ENCODE peak calls at places on chromosomes 6 and 20, in eight cellular contexts. H, Z, D, V, I, M, F and E are unnamed samples.

GRCh38 chr20:25057234-25058050 is 497 bp downstream of the ACSS1 start:
- DNase-seq in I (no peak), Z (peak), V (no peak), H (peak), D (peak), F (no peak), M (peak), E (no peak)

GRCh38 chr20:63525968-63526367 is 5.4 kb downstream of the PPDPF start:
- DNase-seq in M (no peak), Z (no peak), I (no peak), V (no peak), D (no peak), H (no peak), F (no peak), E (no peak)

GRCh38 chr6:150719099-150719767 is 119.5 kb downstream of the PLEKHG1 start:
- DNase-seq in M (no peak), D (peak), I (no peak), H (no peak), V (no peak), F (no peak), Z (no peak), E (no peak)

GRCh38 chr6:130432838-130433237 is 67.0 kb downstream of the TMEM200A start:
- DNase-seq in Z (no peak), M (no peak), V (no peak), I (no peak), H (no peak), F (no peak), D (no peak), E (no peak)

GRCh38 chr20:53692465-53693067 is 98.9 kb upstream of the ZNF217 start:
- DNase-seq in I (no peak), D (peak), Z (no peak), M (no peak), V (no peak), H (no peak), F (no peak), E (no peak)

GRCh38 chr20:43863821-43864544 is 50.7 kb upstream of the TOX2 start:
- DNase-seq in Z (no peak), M (no peak), D (no peak), I (no peak), H (no peak), F (no peak), V (no peak), E (no peak)

GRCh38 chr6:28522594-28523557 is 2.8 kb upstream of the GPX5 start:
- DNase-seq in M (peak), D (no peak), V (no peak), F (no peak), I (no peak), H (no peak), Z (no peak), E (no peak)

GRCh38 chr6:22411408-22412105 is 114.7 kb upstream of the PRL start:
- DNase-seq in F (no peak), I (no peak), V (no peak), D (peak), Z (no peak), M (no peak), H (peak), E (no peak)

GRCh38 chr6:41371992-41372525 is 36.7 kb downstream of the NCR2 start:
- DNase-seq in I (no peak), M (no peak), F (no peak), D (no peak), Z (no peak), H (peak), V (no peak), E (no peak)

GRCh38 chr20:50092436-50092835 is 20.5 kb downstream of the UBE2V1 start:
- DNase-seq in V (no peak), Z (no peak), I (no peak), M (no peak), D (no peak), H (no peak), F (no peak), E (no peak)

GRCh38 chr6:105642708-105643107 is 239.8 kb upstream of the PREP start:
- DNase-seq in H (no peak), D (peak), V (no peak), F (no peak), I (no peak), M (no peak), Z (no peak), E (no peak)

GRCh38 chr6:149750136-149750609 is 632 bp downstream of the PCMT1 start:
- DNase-seq in F (peak), D (peak), M (peak), H (peak), I (peak), V (no peak), Z (peak), E (peak)

GRCh38 chr6:135686784-135687301 is 164.7 kb upstream of the PDE7B start:
- DNase-seq in H (no peak), Z (no peak), M (no peak), D (peak), F (no peak), I (no peak), V (no peak), E (no peak)

GRCh38 chr6:42460892-42461291 is 9.2 kb upstream of the TRERF1 start:
- DNase-seq in I (no peak), Z (no peak), D (peak), V (no peak), M (no peak), F (no peak), H (no peak), E (no peak)

GRCh38 chr20:59988141-59988540 is 29.9 kb downstream of the CDH26 start:
- DNase-seq in M (no peak), F (no peak), Z (peak), V (no peak), H (no peak), I (no peak), D (peak), E (peak)

GRCh38 chr20:19692685-19693119 is 65.4 kb upstream of the RIN2 start:
- DNase-seq in H (peak), M (peak), V (no peak), I (peak), D (peak), Z (peak), F (peak), E (peak)

GRCh38 chr6:169101981-169102380 is 151.7 kb downstream of the THBS2 start:
- DNase-seq in V (no peak), Z (no peak), F (no peak), D (peak), I (no peak), H (no peak), M (no peak), E (no peak)

GRCh38 chr6:47093169-47093568 is 51.0 kb upstream of the ADGRF1 start:
- DNase-seq in I (no peak), Z (no peak), H (no peak), M (no peak), D (no peak), V (no peak), F (no peak), E (no peak)

GRCh38 chr20:34090645-34091044 is 21.4 kb downstream of the EIF2S2 start:
- DNase-seq in F (no peak), M (no peak), I (no peak), H (no peak), Z (no peak), V (no peak), D (no peak), E (no peak)

GRCh38 chr6:16104624-16105023 is 24.3 kb upstream of the MYLIP start:
- DNase-seq in H (no peak), D (no peak), F (no peak), I (no peak), M (no peak), V (no peak), Z (no peak), E (no peak)

GRCh38 chr6:151179321-151179720 is 60.4 kb upstream of the AKAP12 start:
- DNase-seq in Z (no peak), V (no peak), F (no peak), I (no peak), M (no peak), D (peak), H (no peak), E (no peak)

GRCh38 chr6:72864799-72865198 is 242.9 kb downstream of the KCNQ5 start:
- DNase-seq in I (no peak), V (no peak), D (no peak), Z (no peak), H (no peak), F (no peak), M (no peak), E (no peak)

GRCh38 chr20:62448788-62449187 is 21.4 kb upstream of the RBBP8NL start:
- DNase-seq in Z (no peak), F (no peak), I (no peak), V (no peak), H (no peak), M (no peak), D (no peak), E (no peak)

GRCh38 chr6:165697171-165697570 is 34.1 kb upstream of the PDE10A start:
- DNase-seq in D (no peak), H (no peak), M (no peak), Z (no peak), I (no peak), V (no peak), F (no peak), E (no peak)

GRCh38 chr20:50032955-50033666 is 50.3 kb downstream of the SNAI1 start:
- DNase-seq in D (no peak), Z (no peak), I (no peak), M (no peak), F (no peak), H (no peak), V (no peak), E (no peak)

GRCh38 chr20:31700747-31701146 is 21.9 kb downstream of the BCL2L1 start:
- DNase-seq in Z (no peak), I (no peak), M (no peak), V (no peak), D (no peak), F (no peak), H (no peak), E (no peak)

GRCh38 chr6:5029609-5030008 is 25.8 kb upstream of the RPP40 start:
- DNase-seq in F (no peak), I (no peak), Z (no peak), H (no peak), D (no peak), M (no peak), V (no peak), E (no peak)

GRCh38 chr6:84432616-84433015 is 205.2 kb upstream of the CEP162 start:
- DNase-seq in D (no peak), Z (no peak), H (no peak), I (no peak), F (no peak), V (no peak), M (no peak), E (no peak)

GRCh38 chr6:6557871-6558270 is 30.6 kb upstream of the LY86 start:
- DNase-seq in M (no peak), D (no peak), V (no peak), H (no peak), Z (no peak), I (no peak), F (no peak), E (no peak)

GRCh38 chr6:6557504-6557839 is 31.0 kb upstream of the LY86 start:
- DNase-seq in H (no peak), V (no peak), D (no peak), Z (no peak), I (no peak), F (no peak), M (no peak), E (no peak)

GRCh38 chr6:6559994-6560393 is 28.5 kb upstream of the LY86 start:
- DNase-seq in H (no peak), M (no peak), F (no peak), Z (no peak), I (no peak), D (no peak), V (no peak), E (no peak)

GRCh38 chr6:6556738-6557503 is 31.6 kb upstream of the LY86 start:
- DNase-seq in Z (peak), F (peak), H (peak), V (no peak), M (peak), D (peak), I (peak), E (peak)

GRCh38 chr6:6556162-6556737 is 32.3 kb upstream of the LY86 start:
- DNase-seq in I (no peak), D (no peak), H (no peak), F (no peak), V (no peak), M (no peak), Z (no peak), E (no peak)
- TF ChIP-seq RAD21 in I (no peak), D (no peak), H (no peak), F (no peak), V (no peak), M (no peak), Z (no peak), E (no peak)

GRCh38 chr20:35739294-35740163 is 2.5 kb downstream of the RBM39 start:
- DNase-seq in D (peak), V (no peak), I (peak), M (no peak), F (no peak), H (peak), Z (peak), E (no peak)
- TF ChIP-seq CTCF in D (peak), V (peak), I (peak), M (no peak), F (no peak), H (peak), Z (no peak), E (peak)

DNA sequence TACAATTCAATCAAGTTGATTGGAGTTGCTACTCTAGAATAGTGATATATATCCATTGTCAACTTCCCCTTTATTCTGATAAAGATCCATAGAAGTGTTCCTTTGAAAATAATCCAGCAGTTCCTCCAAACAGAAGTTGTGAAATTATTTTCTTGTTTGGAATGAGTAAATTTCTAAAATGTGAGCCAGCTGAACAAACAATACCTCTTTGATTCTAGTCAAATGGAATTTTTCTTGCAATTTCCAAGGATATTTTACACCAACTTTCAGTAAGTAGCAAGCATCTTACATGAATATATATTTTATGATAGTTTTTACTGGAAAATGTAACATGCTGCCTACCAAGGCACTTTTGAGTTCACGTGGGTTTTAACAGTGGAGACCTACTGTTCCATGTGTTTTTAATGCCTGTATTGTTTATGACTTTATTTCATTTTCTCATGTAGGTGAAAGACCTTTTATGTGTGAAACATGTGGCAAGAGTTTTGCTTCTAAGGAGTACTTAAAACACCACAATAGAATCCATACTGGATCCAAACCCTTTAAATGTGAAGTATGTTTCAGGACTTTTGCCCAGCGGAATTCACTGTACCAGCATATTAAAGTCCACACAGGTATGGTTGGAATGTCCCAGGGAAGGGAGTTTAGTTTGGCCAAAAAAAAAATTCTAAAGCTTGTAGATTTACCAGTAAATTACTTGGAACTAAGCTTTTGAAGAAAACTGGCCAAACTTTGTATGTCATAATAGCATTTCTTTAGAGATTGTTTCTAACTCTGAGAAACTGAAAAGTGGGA is 6.5 kb downstream of the GZF1 start:
- DNase-seq in H (no peak), I (no peak), Z (no peak), D (peak), M (no peak), F (no peak), V (no peak), E (no peak)
- TF ChIP-seq RAD21 in H (no peak), I (no peak), Z (no peak), D (no peak), M (no peak), F (no peak), V (no peak), E (no peak)

GRCh38 chr6:108914235-108915022 is 66.2 kb downstream of the ARMC2 start:
- DNase-seq in F (no peak), H (peak), Z (peak), M (peak), V (no peak), D (peak), I (peak), E (peak)
- TF ChIP-seq CTCF in F (peak), H (peak), Z (peak), M (peak), V (peak), D (peak), I (peak), E (peak)

DNA sequence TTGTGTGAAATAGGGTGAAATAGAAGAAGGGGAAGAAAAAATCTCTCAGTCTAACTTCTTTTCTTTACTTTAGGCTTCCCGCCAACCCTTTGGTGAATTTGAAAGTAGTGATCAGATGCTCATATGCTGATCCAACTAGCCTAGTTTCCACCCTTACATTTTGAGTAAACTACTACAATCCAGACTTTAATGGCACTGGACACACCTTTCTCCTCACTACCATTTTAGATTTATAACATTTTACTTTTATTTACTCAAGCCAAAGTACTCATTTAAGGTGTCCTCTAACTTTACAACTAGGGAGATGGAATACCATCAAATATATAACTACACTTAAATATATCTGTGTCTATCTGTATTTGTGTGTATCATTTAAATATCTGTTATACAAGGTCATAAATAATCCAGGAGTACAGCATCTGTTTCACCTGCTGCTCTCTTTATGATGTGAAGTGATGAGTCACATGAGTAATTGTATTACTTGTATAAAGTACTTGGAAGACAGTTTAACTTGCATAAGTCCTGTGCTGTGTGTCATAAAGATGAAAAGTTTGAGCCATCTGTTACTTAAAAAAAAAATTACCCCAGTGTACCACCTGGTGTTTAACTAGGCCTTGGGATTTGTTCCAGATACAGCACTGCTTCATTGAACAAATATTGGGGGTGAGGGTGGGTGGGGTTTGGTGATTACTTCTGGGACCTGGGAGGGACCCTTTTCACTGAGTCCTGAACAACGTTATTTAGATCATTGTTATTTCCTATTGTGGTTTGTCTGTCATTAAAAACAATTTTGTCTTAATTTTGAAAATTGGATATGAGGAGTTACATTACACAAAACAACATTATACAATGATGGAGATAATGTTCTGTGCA is 172.3 kb downstream of the CDKAL1 start:
- DNase-seq in M (no peak), H (no peak), F (no peak), D (peak), I (no peak), V (no peak), Z (peak), E (peak)
- TF ChIP-seq RAD21 in M (no peak), H (no peak), F (no peak), D (no peak), I (no peak), V (no peak), Z (no peak), E (no peak)